ENCODE peak calls at places on chromosomes 4 and X, in five cellular contexts. One of them, this sample, is unnamed.

GRCh38 chr4:145231906-145232700 is 51.7 kb upstream of the OTUD4 start:
- DNase-seq in HFFc6: peak
- DNase-seq in neural progenitor cell: no peak
- DNase-seq in astrocyte of the cerebellum: peak
- DNase-seq in CD8-positive, alpha-beta T cell: no peak
- DNase-seq in this sample: peak

GRCh38 chr4:124710911-124711310 is 1.6 kb downstream of the ANKRD50 start:
- DNase-seq in HFFc6: no peak
- DNase-seq in neural progenitor cell: no peak
- DNase-seq in astrocyte of the cerebellum: no peak
- DNase-seq in CD8-positive, alpha-beta T cell: no peak
- DNase-seq in this sample: no peak

GRCh38 chr4:142909908-142910307 is 63.8 kb upstream of the INPP4B start:
- DNase-seq in HFFc6: peak
- DNase-seq in neural progenitor cell: no peak
- DNase-seq in astrocyte of the cerebellum: no peak
- DNase-seq in CD8-positive, alpha-beta T cell: no peak
- DNase-seq in this sample: no peak

GRCh38 chrX:153551135-153551534 is 33.7 kb downstream of the ATP2B3 start:
- DNase-seq in HFFc6: peak
- DNase-seq in neural progenitor cell: no peak
- DNase-seq in astrocyte of the cerebellum: no peak
- DNase-seq in CD8-positive, alpha-beta T cell: no peak
- DNase-seq in this sample: no peak

GRCh38 chrX:2969021-2969420 is 37.3 kb upstream of the ARSH start:
- DNase-seq in HFFc6: no peak
- DNase-seq in neural progenitor cell: no peak
- DNase-seq in astrocyte of the cerebellum: no peak
- DNase-seq in CD8-positive, alpha-beta T cell: no peak
- DNase-seq in this sample: no peak

GRCh38 chr4:164287173-164287572 is 466.8 kb upstream of the SMIM31 start:
- DNase-seq in HFFc6: no peak
- DNase-seq in neural progenitor cell: no peak
- DNase-seq in astrocyte of the cerebellum: no peak
- DNase-seq in CD8-positive, alpha-beta T cell: no peak
- DNase-seq in this sample: no peak

GRCh38 chrX:17456526-17456925 is 81.5 kb downstream of the NHS start:
- DNase-seq in HFFc6: no peak
- DNase-seq in neural progenitor cell: peak
- DNase-seq in astrocyte of the cerebellum: no peak
- DNase-seq in CD8-positive, alpha-beta T cell: no peak
- DNase-seq in this sample: no peak

GRCh38 chr4:133162941-133163340 is 13.8 kb downstream of the PCDH10 start:
- DNase-seq in HFFc6: no peak
- DNase-seq in neural progenitor cell: no peak
- DNase-seq in astrocyte of the cerebellum: no peak
- DNase-seq in CD8-positive, alpha-beta T cell: no peak
- DNase-seq in this sample: no peak

GRCh38 chrX:347351-348117 is 28.9 kb upstream of the GTPBP6 start:
- DNase-seq in HFFc6: no peak
- DNase-seq in neural progenitor cell: no peak
- DNase-seq in astrocyte of the cerebellum: no peak
- DNase-seq in CD8-positive, alpha-beta T cell: no peak
- DNase-seq in this sample: no peak

GRCh38 chrX:13597928-13598327 is 28.5 kb downstream of the EGFL6 start:
- DNase-seq in HFFc6: no peak
- DNase-seq in neural progenitor cell: no peak
- DNase-seq in astrocyte of the cerebellum: no peak
- DNase-seq in CD8-positive, alpha-beta T cell: no peak
- DNase-seq in this sample: no peak

GRCh38 chrX:14697453-14697852 is 168.1 kb downstream of the GLRA2 start:
- DNase-seq in HFFc6: peak
- DNase-seq in neural progenitor cell: peak
- DNase-seq in astrocyte of the cerebellum: no peak
- DNase-seq in CD8-positive, alpha-beta T cell: no peak
- DNase-seq in this sample: no peak

GRCh38 chr4:6856391-6856790 is 53.2 kb upstream of the TBC1D14 start:
- DNase-seq in HFFc6: no peak
- DNase-seq in neural progenitor cell: no peak
- DNase-seq in astrocyte of the cerebellum: no peak
- DNase-seq in CD8-positive, alpha-beta T cell: no peak
- DNase-seq in this sample: no peak

GRCh38 chr4:70613893-70614572 is 14.5 kb upstream of the ENAM start:
- DNase-seq in HFFc6: no peak
- DNase-seq in neural progenitor cell: no peak
- DNase-seq in astrocyte of the cerebellum: no peak
- DNase-seq in CD8-positive, alpha-beta T cell: no peak
- DNase-seq in this sample: no peak

GRCh38 chrX:149760965-149761364 is 12.9 kb upstream of the HSFX1 start:
- DNase-seq in HFFc6: no peak
- DNase-seq in neural progenitor cell: no peak
- DNase-seq in astrocyte of the cerebellum: no peak
- DNase-seq in CD8-positive, alpha-beta T cell: no peak
- DNase-seq in this sample: no peak

GRCh38 chr4:159455675-159456235 is 352.9 kb downstream of the RAPGEF2 start:
- DNase-seq in HFFc6: peak
- DNase-seq in neural progenitor cell: peak
- DNase-seq in astrocyte of the cerebellum: no peak
- DNase-seq in CD8-positive, alpha-beta T cell: no peak
- DNase-seq in this sample: no peak

GRCh38 chr4:165379662-165380061 is 854 bp downstream of the CPE start:
- DNase-seq in HFFc6: no peak
- DNase-seq in neural progenitor cell: peak
- DNase-seq in astrocyte of the cerebellum: no peak
- DNase-seq in CD8-positive, alpha-beta T cell: no peak
- DNase-seq in this sample: no peak

GRCh38 chr4:47809654-47810203 is 28.1 kb downstream of the CORIN start:
- DNase-seq in HFFc6: no peak
- DNase-seq in neural progenitor cell: no peak
- DNase-seq in astrocyte of the cerebellum: no peak
- DNase-seq in CD8-positive, alpha-beta T cell: no peak
- DNase-seq in this sample: no peak

GRCh38 chrX:39829965-39830364 is 267.8 kb downstream of the BCOR start:
- DNase-seq in HFFc6: no peak
- DNase-seq in neural progenitor cell: no peak
- DNase-seq in astrocyte of the cerebellum: no peak
- DNase-seq in CD8-positive, alpha-beta T cell: no peak
- DNase-seq in this sample: no peak

GRCh38 chrX:38233891-38234807 is 13.5 kb upstream of the SRPX start:
- DNase-seq in HFFc6: peak
- DNase-seq in neural progenitor cell: no peak
- DNase-seq in astrocyte of the cerebellum: peak
- DNase-seq in CD8-positive, alpha-beta T cell: no peak
- DNase-seq in this sample: no peak

GRCh38 chr4:144674711-144675110 is 28.8 kb downstream of the HHIP start:
- DNase-seq in HFFc6: no peak
- DNase-seq in neural progenitor cell: no peak
- DNase-seq in astrocyte of the cerebellum: no peak
- DNase-seq in CD8-positive, alpha-beta T cell: no peak
- DNase-seq in this sample: no peak

GRCh38 chrX:19743386-19743785 is 144.0 kb downstream of the SH3KBP1 start:
- DNase-seq in HFFc6: no peak
- DNase-seq in neural progenitor cell: no peak
- DNase-seq in astrocyte of the cerebellum: no peak
- DNase-seq in CD8-positive, alpha-beta T cell: no peak
- DNase-seq in this sample: no peak

GRCh38 chr4:156660470-156660869 is 311.1 kb downstream of the PDGFC start:
- DNase-seq in HFFc6: no peak
- DNase-seq in neural progenitor cell: no peak
- DNase-seq in astrocyte of the cerebellum: no peak
- DNase-seq in CD8-positive, alpha-beta T cell: no peak
- DNase-seq in this sample: no peak

GRCh38 chr4:20297246-20297645 is 45.5 kb downstream of the SLIT2 start:
- DNase-seq in HFFc6: no peak
- DNase-seq in neural progenitor cell: no peak
- DNase-seq in astrocyte of the cerebellum: no peak
- DNase-seq in CD8-positive, alpha-beta T cell: no peak
- DNase-seq in this sample: no peak

GRCh38 chr4:185847352-185848078 is 35.5 kb upstream of the SORBS2 start:
- DNase-seq in HFFc6: peak
- DNase-seq in neural progenitor cell: no peak
- DNase-seq in astrocyte of the cerebellum: no peak
- DNase-seq in CD8-positive, alpha-beta T cell: no peak
- DNase-seq in this sample: peak

GRCh38 chr4:73864365-73864764 is 4.8 kb upstream of the CXCL1 start:
- DNase-seq in HFFc6: no peak
- DNase-seq in neural progenitor cell: peak
- DNase-seq in astrocyte of the cerebellum: no peak
- DNase-seq in CD8-positive, alpha-beta T cell: no peak
- DNase-seq in this sample: no peak

GRCh38 chr4:147732516-147733193 is 767 bp downstream of the ARHGAP10 start:
- DNase-seq in HFFc6: no peak
- DNase-seq in neural progenitor cell: peak
- DNase-seq in astrocyte of the cerebellum: no peak
- DNase-seq in CD8-positive, alpha-beta T cell: no peak
- DNase-seq in this sample: no peak

GRCh38 chr4:147734496-147734895 is 2.6 kb downstream of the ARHGAP10 start:
- DNase-seq in HFFc6: no peak
- DNase-seq in neural progenitor cell: no peak
- DNase-seq in astrocyte of the cerebellum: no peak
- DNase-seq in CD8-positive, alpha-beta T cell: no peak
- DNase-seq in this sample: no peak

GRCh38 chr4:147731611-147732515 is at the start of gene ARHGAP10:
- DNase-seq in HFFc6: peak
- DNase-seq in neural progenitor cell: peak
- DNase-seq in astrocyte of the cerebellum: no peak
- DNase-seq in CD8-positive, alpha-beta T cell: peak
- DNase-seq in this sample: no peak

GRCh38 chr4:147735413-147736301 is 3.8 kb downstream of the ARHGAP10 start:
- DNase-seq in HFFc6: no peak
- DNase-seq in neural progenitor cell: no peak
- DNase-seq in astrocyte of the cerebellum: no peak
- DNase-seq in CD8-positive, alpha-beta T cell: no peak
- DNase-seq in this sample: no peak

GRCh38 chr4:147733614-147734344 is 1.9 kb downstream of the ARHGAP10 start:
- DNase-seq in HFFc6: no peak
- DNase-seq in neural progenitor cell: peak
- DNase-seq in astrocyte of the cerebellum: no peak
- DNase-seq in CD8-positive, alpha-beta T cell: no peak
- DNase-seq in this sample: no peak
- TF ChIP-seq CTCF in HFFc6: peak
- TF ChIP-seq CTCF in neural progenitor cell: peak
- TF ChIP-seq CTCF in astrocyte of the cerebellum: no peak
- TF ChIP-seq CTCF in CD8-positive, alpha-beta T cell: no peak
- TF ChIP-seq CTCF in this sample: no peak

DNA sequence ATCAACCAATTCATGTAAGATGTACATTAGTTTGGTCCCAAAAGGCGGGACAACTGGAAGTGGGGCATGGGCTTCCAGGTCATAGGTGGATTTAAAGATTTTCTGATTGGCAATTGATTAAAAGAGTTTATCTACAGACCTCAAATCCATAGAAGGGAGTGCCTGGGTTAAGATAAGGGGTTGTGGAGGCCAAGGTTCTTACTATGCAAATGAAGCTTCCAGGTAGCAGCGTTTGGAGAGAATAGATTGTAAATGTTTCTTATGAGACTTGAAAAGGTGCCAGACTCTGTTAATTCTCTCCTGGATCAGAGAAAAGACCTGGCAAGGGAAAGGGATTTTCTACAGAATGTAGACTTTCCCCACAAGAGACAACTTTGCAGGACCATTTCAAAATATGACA is 2.4 kb downstream of the MGST2 start:
- DNase-seq in HFFc6: no peak
- DNase-seq in neural progenitor cell: no peak
- DNase-seq in astrocyte of the cerebellum: no peak
- DNase-seq in CD8-positive, alpha-beta T cell: no peak
- DNase-seq in this sample: no peak
- TF ChIP-seq CTCF in HFFc6: no peak
- TF ChIP-seq CTCF in neural progenitor cell: no peak
- TF ChIP-seq CTCF in astrocyte of the cerebellum: no peak
- TF ChIP-seq CTCF in CD8-positive, alpha-beta T cell: no peak
- TF ChIP-seq CTCF in this sample: no peak

GRCh38 chr4:91279899-91280298 is 1023.9 kb upstream of the GRID2 start:
- DNase-seq in HFFc6: no peak
- DNase-seq in neural progenitor cell: no peak
- DNase-seq in astrocyte of the cerebellum: no peak
- DNase-seq in CD8-positive, alpha-beta T cell: no peak
- DNase-seq in this sample: no peak
- TF ChIP-seq CTCF in HFFc6: no peak
- TF ChIP-seq CTCF in neural progenitor cell: no peak
- TF ChIP-seq CTCF in astrocyte of the cerebellum: no peak
- TF ChIP-seq CTCF in CD8-positive, alpha-beta T cell: no peak
- TF ChIP-seq CTCF in this sample: no peak

DNA sequence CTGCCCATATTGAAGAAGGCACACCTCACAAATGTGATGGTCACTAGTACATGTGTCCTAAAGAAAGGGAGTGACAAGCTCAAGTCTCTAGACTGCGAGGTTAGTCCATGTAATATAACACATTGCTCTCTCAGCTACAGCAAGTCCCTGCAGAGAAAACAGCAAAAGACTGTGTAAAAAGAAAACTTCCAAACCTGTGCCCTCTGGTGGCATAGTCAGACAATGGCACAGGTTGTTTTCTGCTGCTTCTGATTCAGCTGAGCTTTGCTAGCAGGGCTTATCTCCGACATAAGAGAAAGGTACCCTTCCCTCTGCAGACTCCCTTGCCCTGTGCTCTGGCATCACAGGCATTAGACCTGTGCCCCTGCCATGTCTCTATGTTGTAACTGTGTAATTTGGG is 1.4 kb upstream of the SERPINA7 start:
- DNase-seq in HFFc6: no peak
- DNase-seq in neural progenitor cell: peak
- DNase-seq in astrocyte of the cerebellum: no peak
- DNase-seq in CD8-positive, alpha-beta T cell: no peak
- DNase-seq in this sample: no peak
- TF ChIP-seq CTCF in HFFc6: peak
- TF ChIP-seq CTCF in neural progenitor cell: peak
- TF ChIP-seq CTCF in astrocyte of the cerebellum: peak
- TF ChIP-seq CTCF in CD8-positive, alpha-beta T cell: no peak
- TF ChIP-seq CTCF in this sample: no peak

DNA sequence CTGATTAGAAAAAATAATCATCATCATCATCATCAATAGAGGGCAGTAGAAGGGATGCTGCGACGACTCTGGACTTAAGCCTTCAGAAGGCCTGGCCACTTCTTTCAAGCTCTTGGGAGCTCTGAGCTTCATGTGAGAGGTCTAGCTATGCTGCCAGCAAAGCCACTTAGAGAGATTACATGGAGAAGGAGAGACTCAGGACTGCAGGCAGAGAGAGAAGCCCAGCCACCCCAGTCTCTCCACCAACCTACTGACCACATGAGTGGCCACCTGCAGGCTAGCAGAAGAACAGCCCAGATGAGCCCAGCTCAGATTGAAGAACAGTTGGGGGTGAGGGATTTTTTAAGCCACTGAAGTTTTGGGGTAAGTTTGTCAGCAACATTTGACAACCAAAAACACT is 17.1 kb upstream of the TMEM150C start:
- DNase-seq in HFFc6: no peak
- DNase-seq in neural progenitor cell: no peak
- DNase-seq in astrocyte of the cerebellum: no peak
- DNase-seq in CD8-positive, alpha-beta T cell: no peak
- DNase-seq in this sample: no peak
- TF ChIP-seq CTCF in HFFc6: peak
- TF ChIP-seq CTCF in neural progenitor cell: peak
- TF ChIP-seq CTCF in astrocyte of the cerebellum: peak
- TF ChIP-seq CTCF in CD8-positive, alpha-beta T cell: no peak
- TF ChIP-seq CTCF in this sample: peak

This sample was measured in AG04449.